ENCODE peak calls at places on chromosomes 12 and 14, in five cellular contexts. L is OCI-LY7, V is ovary, E is neural progenitor cell, P is endodermal cell. D is an unnamed sample. For H3K4me1 and H3K9me3, the result is how much of the 10 kb centered on the place peaks cover.

GRCh38 chr12:106436183-106436582 is 78.6 kb downstream of the POLR3B start:
- DNase-seq in L (no peak), V (no peak), E (peak), P (no peak), D (no peak)

GRCh38 chr12:62846506-62846905 is 88.4 kb downstream of the PPM1H start:
- DNase-seq in L (no peak), V (no peak), E (no peak), P (no peak), D (no peak)

GRCh38 chr12:127893875-127894635 is 372.9 kb upstream of the TMEM132C start:
- DNase-seq in L (peak), V (no peak), E (peak), P (peak), D (no peak)

GRCh38 chr12:88388566-88389269 is 191.6 kb downstream of the KITLG start:
- DNase-seq in L (no peak), V (no peak), E (no peak), P (no peak), D (no peak)

GRCh38 chr14:52906141-52906601 is 44.7 kb downstream of the FERMT2 start:
- DNase-seq in L (no peak), V (no peak), E (no peak), P (no peak), D (no peak)

GRCh38 chr14:22460461-22461195 is 128.4 kb downstream of the DAD1 start:
- DNase-seq in L (no peak), V (no peak), E (no peak), P (peak), D (no peak)

GRCh38 chr12:88334271-88334670 is 192.2 kb downstream of the TMTC3 start:
- DNase-seq in L (peak), V (peak), E (peak), P (no peak), D (no peak)

GRCh38 chr12:78966926-78967325 is 102.4 kb downstream of the SYT1 start:
- DNase-seq in L (no peak), V (no peak), E (no peak), P (no peak), D (no peak)

GRCh38 chr12:124030510-124030909 is 57.5 kb downstream of the ZNF664 start:
- DNase-seq in L (no peak), V (no peak), E (peak), P (peak), D (peak)

GRCh38 chr14:93232159-93232558 is 25.1 kb downstream of the UBR7 start:
- DNase-seq in L (no peak), V (no peak), E (no peak), P (no peak), D (no peak)

GRCh38 chr12:58916891-58917570 is 3.3 kb downstream of the LRIG3 start:
- DNase-seq in L (no peak), V (peak), E (peak), P (no peak), D (no peak)

GRCh38 chr12:80714055-80714454 is 2.7 kb upstream of the MYF5 start:
- DNase-seq in L (no peak), V (no peak), E (peak), P (peak), D (no peak)
- H3K4me1 ChIP-seq in L (under half), V (under half), E (under half), P (under half), D (under half)

GRCh38 chr14:26068060-26068459 is 529.8 kb downstream of the NOVA1 start:
- DNase-seq in L (no peak), V (no peak), E (no peak), P (no peak), D (no peak)
- H3K9me3 ChIP-seq in L (under half), V (under half), E (under half), P (under half), D (under half)

DNA sequence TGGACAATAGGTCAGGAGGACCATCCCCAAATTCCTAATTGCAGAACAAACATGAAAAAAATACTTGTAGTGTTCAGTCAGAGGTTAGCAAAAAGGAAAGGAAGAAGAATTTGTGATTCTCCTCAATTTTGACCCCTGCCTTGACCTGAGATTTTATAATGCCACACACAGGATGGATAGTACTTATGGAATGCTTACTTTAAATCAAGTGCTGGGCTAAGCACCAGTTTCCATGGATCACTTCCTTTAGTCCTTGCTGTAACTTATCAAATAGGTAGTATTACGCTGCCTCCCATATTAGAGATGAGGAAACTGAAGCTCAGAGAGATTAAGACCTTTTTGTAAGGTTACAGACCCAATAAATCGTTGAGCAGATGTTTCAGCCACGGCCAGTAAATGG is 81.2 kb upstream of the OVCH1 start:
- DNase-seq in L (no peak), V (no peak), E (no peak), P (no peak), D (no peak)
- H3K4me1 ChIP-seq in L (under half), V (under half), E (under half), P (under half), D (half or more)

GRCh38 chr14:97827746-97828145 is 1030.6 kb downstream of the VRK1 start:
- DNase-seq in L (no peak), V (no peak), E (no peak), P (no peak), D (no peak)

GRCh38 chr14:97833291-97833690 is 1036.1 kb downstream of the VRK1 start:
- DNase-seq in L (no peak), V (no peak), E (peak), P (no peak), D (no peak)

DNA sequence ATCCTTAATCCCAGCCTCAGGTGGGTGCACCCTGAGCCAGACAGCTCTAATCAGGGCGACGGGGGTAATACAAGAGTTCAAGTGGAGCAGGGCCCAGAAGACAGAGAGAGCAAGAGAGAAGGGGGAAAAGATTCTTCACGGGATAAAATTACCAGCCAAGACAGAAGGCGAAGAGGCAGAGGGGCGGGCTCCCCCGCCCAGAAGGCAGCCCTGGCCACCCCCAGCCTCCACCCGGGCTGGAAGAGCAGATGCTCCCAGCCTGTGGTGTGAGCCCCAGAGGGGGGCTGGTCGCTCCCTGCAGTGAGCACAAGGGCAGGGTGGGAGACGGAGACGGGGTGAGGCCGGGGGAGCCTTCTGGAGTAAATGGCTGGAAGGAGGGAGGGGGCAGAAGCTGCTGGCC is 1035.6 kb downstream of the VRK1 start:
- DNase-seq in L (no peak), V (no peak), E (no peak), P (no peak), D (no peak)
- H3K9me3 ChIP-seq in L (under half), V (under half), E (under half), P (under half), D (under half)